ENCODE peak calls at places on chromosomes 7 and 10, in eight cellular contexts. O is osteocyte, T is mesendoderm, J is endothelial cell, S is GM12865, G is AG04450, X is heart right ventricle, Z is NCI-H446. U is an unnamed sample.

GRCh38 chr10:49831352-49832040 is 69.4 kb upstream of the OGDHL start:
- DNase-seq in O (no peak), T (peak; percentile 91), J (peak; percentile 39), S (no peak), G (no peak), X (no peak), Z (no peak), U (peak; percentile 25)

GRCh38 chr7:116315803-116316202 is 105.5 kb downstream of the TES start:
- DNase-seq in O (no peak), T (no peak), J (no peak), S (peak; percentile 52), G (no peak), X (no peak), Z (no peak), U (no peak)

GRCh38 chr10:92047215-92047614 is 123.6 kb downstream of the BTAF1 start:
- DNase-seq in O (no peak), T (no peak), J (no peak), S (no peak), G (no peak), X (no peak), Z (no peak), U (no peak)

GRCh38 chr7:87216701-87217508 is 2.6 kb downstream of the TMEM243 start:
- DNase-seq in O (no peak), T (no peak), J (no peak), S (peak; percentile 93), G (no peak), X (no peak), Z (no peak), U (no peak)

GRCh38 chr7:104983620-104984539 is 30.1 kb upstream of the KMT2E start:
- DNase-seq in O (peak; percentile 91), T (peak; percentile 93), J (peak; percentile 77), S (peak; percentile 89), G (no peak), X (peak; percentile 90), Z (peak; percentile 73), U (peak; percentile 88)

GRCh38 chr10:17989908-17990767 is 38.4 kb downstream of the SLC39A12 start:
- DNase-seq in O (no peak), T (peak; percentile 57), J (no peak), S (peak; percentile 77), G (no peak), X (no peak), Z (no peak), U (peak; percentile 24)

GRCh38 chr7:157928808-157929425 is 592.1 kb downstream of the DNAJB6 start:
- DNase-seq in O (no peak), T (no peak), J (no peak), S (no peak), G (no peak), X (no peak), Z (no peak), U (no peak)

GRCh38 chr7:142859829-142860228 is 5.0 kb downstream of the EPHB6 start:
- DNase-seq in O (no peak), T (no peak), J (no peak), S (no peak), G (no peak), X (no peak), Z (no peak), U (peak; percentile 92)

GRCh38 chr7:91473619-91474018 is 209.4 kb downstream of the FZD1 start:
- DNase-seq in O (no peak), T (no peak), J (no peak), S (no peak), G (no peak), X (no peak), Z (no peak), U (no peak)

GRCh38 chr7:84536256-84536870 is 341.8 kb upstream of the SEMA3A start:
- DNase-seq in O (no peak), T (peak; percentile 63), J (no peak), S (no peak), G (no peak), X (no peak), Z (no peak), U (peak; percentile 24)

GRCh38 chr10:68732651-68733050 is 11.6 kb downstream of the CCAR1 start:
- DNase-seq in O (no peak), T (no peak), J (no peak), S (no peak), G (no peak), X (no peak), Z (no peak), U (no peak)

GRCh38 chr7:128923411-128923800 is 12.9 kb upstream of the KCP start:
- DNase-seq in O (no peak), T (no peak), J (no peak), S (no peak), G (no peak), X (no peak), Z (no peak), U (no peak)

GRCh38 chr10:124999433-125000365 is 57.8 kb downstream of the ZRANB1 start:
- DNase-seq in O (peak; percentile 81), T (no peak), J (no peak), S (no peak), G (peak; percentile 78), X (no peak), Z (no peak), U (peak; percentile 72)

GRCh38 chr7:86222806-86223205 is 420.9 kb upstream of the GRM3 start:
- DNase-seq in O (no peak), T (no peak), J (no peak), S (no peak), G (no peak), X (no peak), Z (no peak), U (no peak)

GRCh38 chr7:123208793-123209192 is 9.0 kb upstream of the SLC13A1 start:
- DNase-seq in O (no peak), T (peak; percentile 53), J (no peak), S (no peak), G (no peak), X (no peak), Z (no peak), U (peak; percentile 26)

GRCh38 chr7:139950881-139951525 is 111.7 kb downstream of the PARP12 start:
- DNase-seq in O (no peak), T (no peak), J (no peak), S (no peak), G (no peak), X (no peak), Z (no peak), U (no peak)

GRCh38 chr7:132084776-132085388 is 491.4 kb downstream of the PLXNA4 start:
- DNase-seq in O (no peak), T (peak; percentile 69), J (no peak), S (no peak), G (no peak), X (no peak), Z (no peak), U (peak; percentile 21)

U was measured in fibroblast of villous mesenchyme.